ENCODE peak calls at places on chromosomes 16 and 17, in nine cellular contexts. One of them, this sample, is unnamed.

GRCh38 chr16:75053791-75054555 is 55.1 kb downstream of the ZNRF1 start:
- DNase-seq in Peyer's patch: peak
- DNase-seq in body of pancreas: peak
- DNase-seq in RWPE1: no peak
- DNase-seq in heart left ventricle: peak
- DNase-seq in sigmoid colon: peak
- DNase-seq in fibroblast of lung: no peak
- DNase-seq in thoracic aorta: no peak
- DNase-seq in IMR-90: no peak
- DNase-seq in this sample: no peak

GRCh38 chr16:14061732-14062259 is 9.3 kb upstream of the MRTFB start:
- DNase-seq in Peyer's patch: no peak
- DNase-seq in body of pancreas: no peak
- DNase-seq in RWPE1: no peak
- DNase-seq in heart left ventricle: no peak
- DNase-seq in sigmoid colon: no peak
- DNase-seq in fibroblast of lung: no peak
- DNase-seq in thoracic aorta: no peak
- DNase-seq in IMR-90: no peak
- DNase-seq in this sample: no peak

GRCh38 chr17:76235883-76236282 is 4.4 kb downstream of the RNF157 start:
- DNase-seq in Peyer's patch: no peak
- DNase-seq in body of pancreas: no peak
- DNase-seq in RWPE1: no peak
- DNase-seq in heart left ventricle: no peak
- DNase-seq in sigmoid colon: no peak
- DNase-seq in fibroblast of lung: no peak
- DNase-seq in thoracic aorta: no peak
- DNase-seq in IMR-90: no peak
- DNase-seq in this sample: no peak

GRCh38 chr17:63774982-63775290 is 966 bp downstream of the DDX42 start:
- DNase-seq in Peyer's patch: no peak
- DNase-seq in body of pancreas: no peak
- DNase-seq in RWPE1: no peak
- DNase-seq in heart left ventricle: no peak
- DNase-seq in sigmoid colon: no peak
- DNase-seq in fibroblast of lung: peak
- DNase-seq in thoracic aorta: no peak
- DNase-seq in IMR-90: peak
- DNase-seq in this sample: no peak

GRCh38 chr16:59478806-59479205 is 744.7 kb upstream of the GOT2 start:
- DNase-seq in Peyer's patch: no peak
- DNase-seq in body of pancreas: no peak
- DNase-seq in RWPE1: no peak
- DNase-seq in heart left ventricle: no peak
- DNase-seq in sigmoid colon: no peak
- DNase-seq in fibroblast of lung: peak
- DNase-seq in thoracic aorta: no peak
- DNase-seq in IMR-90: peak
- DNase-seq in this sample: no peak

GRCh38 chr16:78608305-78608776 is 508.9 kb downstream of the WWOX start:
- DNase-seq in Peyer's patch: no peak
- DNase-seq in body of pancreas: no peak
- DNase-seq in RWPE1: no peak
- DNase-seq in heart left ventricle: peak
- DNase-seq in sigmoid colon: peak
- DNase-seq in fibroblast of lung: no peak
- DNase-seq in thoracic aorta: no peak
- DNase-seq in IMR-90: no peak
- DNase-seq in this sample: no peak

GRCh38 chr17:16939606-16940115 is 32.3 kb downstream of the TNFRSF13B start:
- DNase-seq in Peyer's patch: no peak
- DNase-seq in body of pancreas: peak
- DNase-seq in RWPE1: no peak
- DNase-seq in heart left ventricle: no peak
- DNase-seq in sigmoid colon: peak
- DNase-seq in fibroblast of lung: no peak
- DNase-seq in thoracic aorta: no peak
- DNase-seq in IMR-90: no peak
- DNase-seq in this sample: no peak

GRCh38 chr17:8479431-8479947 is 43.8 kb downstream of the NDEL1 start:
- DNase-seq in Peyer's patch: no peak
- DNase-seq in body of pancreas: no peak
- DNase-seq in RWPE1: no peak
- DNase-seq in heart left ventricle: no peak
- DNase-seq in sigmoid colon: peak
- DNase-seq in fibroblast of lung: peak
- DNase-seq in thoracic aorta: no peak
- DNase-seq in IMR-90: peak
- DNase-seq in this sample: peak

GRCh38 chr16:28572659-28573510 is 19.2 kb downstream of the SGF29 start:
- DNase-seq in Peyer's patch: no peak
- DNase-seq in body of pancreas: no peak
- DNase-seq in RWPE1: no peak
- DNase-seq in heart left ventricle: peak
- DNase-seq in sigmoid colon: no peak
- DNase-seq in fibroblast of lung: peak
- DNase-seq in thoracic aorta: no peak
- DNase-seq in IMR-90: peak
- DNase-seq in this sample: no peak

GRCh38 chr17:4229627-4230026 is 34.2 kb downstream of the ANKFY1 start:
- DNase-seq in Peyer's patch: no peak
- DNase-seq in body of pancreas: peak
- DNase-seq in RWPE1: no peak
- DNase-seq in heart left ventricle: no peak
- DNase-seq in sigmoid colon: peak
- DNase-seq in fibroblast of lung: peak
- DNase-seq in thoracic aorta: peak
- DNase-seq in IMR-90: peak
- DNase-seq in this sample: no peak

GRCh38 chr16:27432600-27432957 is 30.6 kb downstream of the IL21R start:
- DNase-seq in Peyer's patch: no peak
- DNase-seq in body of pancreas: no peak
- DNase-seq in RWPE1: peak
- DNase-seq in heart left ventricle: no peak
- DNase-seq in sigmoid colon: peak
- DNase-seq in fibroblast of lung: peak
- DNase-seq in thoracic aorta: no peak
- DNase-seq in IMR-90: peak
- DNase-seq in this sample: peak

GRCh38 chr17:77821114-77821513 is 137.4 kb upstream of the TNRC6C start:
- DNase-seq in Peyer's patch: no peak
- DNase-seq in body of pancreas: no peak
- DNase-seq in RWPE1: no peak
- DNase-seq in heart left ventricle: peak
- DNase-seq in sigmoid colon: no peak
- DNase-seq in fibroblast of lung: no peak
- DNase-seq in thoracic aorta: no peak
- DNase-seq in IMR-90: no peak
- DNase-seq in this sample: no peak

GRCh38 chr17:41324180-41325075 is 8.9 kb upstream of the KRTAP17-1 start:
- DNase-seq in Peyer's patch: no peak
- DNase-seq in body of pancreas: no peak
- DNase-seq in RWPE1: peak
- DNase-seq in heart left ventricle: no peak
- DNase-seq in sigmoid colon: no peak
- DNase-seq in fibroblast of lung: no peak
- DNase-seq in thoracic aorta: no peak
- DNase-seq in IMR-90: peak
- DNase-seq in this sample: peak

GRCh38 chr16:15427648-15428239 is 6.6 kb upstream of the BMERB1 start:
- DNase-seq in Peyer's patch: peak
- DNase-seq in body of pancreas: peak
- DNase-seq in RWPE1: no peak
- DNase-seq in heart left ventricle: peak
- DNase-seq in sigmoid colon: peak
- DNase-seq in fibroblast of lung: peak
- DNase-seq in thoracic aorta: peak
- DNase-seq in IMR-90: peak
- DNase-seq in this sample: no peak

GRCh38 chr17:67602974-67603373 is 114.8 kb upstream of the NOL11 start:
- DNase-seq in Peyer's patch: no peak
- DNase-seq in body of pancreas: peak
- DNase-seq in RWPE1: peak
- DNase-seq in heart left ventricle: no peak
- DNase-seq in sigmoid colon: no peak
- DNase-seq in fibroblast of lung: peak
- DNase-seq in thoracic aorta: no peak
- DNase-seq in IMR-90: peak
- DNase-seq in this sample: no peak

GRCh38 chr16:56860226-56861020 is 4.6 kb upstream of the SLC12A3 start:
- DNase-seq in Peyer's patch: peak
- DNase-seq in body of pancreas: no peak
- DNase-seq in RWPE1: no peak
- DNase-seq in heart left ventricle: no peak
- DNase-seq in sigmoid colon: no peak
- DNase-seq in fibroblast of lung: peak
- DNase-seq in thoracic aorta: no peak
- DNase-seq in IMR-90: no peak
- DNase-seq in this sample: no peak

GRCh38 chr17:329794-330420 is 22.7 kb downstream of the RPH3AL start:
- DNase-seq in Peyer's patch: no peak
- DNase-seq in body of pancreas: no peak
- DNase-seq in RWPE1: no peak
- DNase-seq in heart left ventricle: no peak
- DNase-seq in sigmoid colon: peak
- DNase-seq in fibroblast of lung: no peak
- DNase-seq in thoracic aorta: no peak
- DNase-seq in IMR-90: no peak
- DNase-seq in this sample: no peak

GRCh38 chr17:77929180-77929564 is 29.3 kb upstream of the TNRC6C start:
- DNase-seq in Peyer's patch: no peak
- DNase-seq in body of pancreas: no peak
- DNase-seq in RWPE1: no peak
- DNase-seq in heart left ventricle: no peak
- DNase-seq in sigmoid colon: peak
- DNase-seq in fibroblast of lung: no peak
- DNase-seq in thoracic aorta: no peak
- DNase-seq in IMR-90: no peak
- DNase-seq in this sample: peak

GRCh38 chr16:88888057-88888777 is 21.8 kb upstream of the PABPN1L start:
- DNase-seq in Peyer's patch: no peak
- DNase-seq in body of pancreas: no peak
- DNase-seq in RWPE1: no peak
- DNase-seq in heart left ventricle: no peak
- DNase-seq in sigmoid colon: no peak
- DNase-seq in fibroblast of lung: no peak
- DNase-seq in thoracic aorta: no peak
- DNase-seq in IMR-90: no peak
- DNase-seq in this sample: no peak
- H3K27ac ChIP-seq in Peyer's patch: no peak
- H3K27ac ChIP-seq in body of pancreas: no peak
- H3K27ac ChIP-seq in RWPE1: peak
- H3K27ac ChIP-seq in heart left ventricle: peak
- H3K27ac ChIP-seq in sigmoid colon: peak
- H3K27ac ChIP-seq in fibroblast of lung: peak
- H3K27ac ChIP-seq in thoracic aorta: no peak
- H3K27ac ChIP-seq in IMR-90: no peak
- H3K27ac ChIP-seq in this sample: peak

DNA sequence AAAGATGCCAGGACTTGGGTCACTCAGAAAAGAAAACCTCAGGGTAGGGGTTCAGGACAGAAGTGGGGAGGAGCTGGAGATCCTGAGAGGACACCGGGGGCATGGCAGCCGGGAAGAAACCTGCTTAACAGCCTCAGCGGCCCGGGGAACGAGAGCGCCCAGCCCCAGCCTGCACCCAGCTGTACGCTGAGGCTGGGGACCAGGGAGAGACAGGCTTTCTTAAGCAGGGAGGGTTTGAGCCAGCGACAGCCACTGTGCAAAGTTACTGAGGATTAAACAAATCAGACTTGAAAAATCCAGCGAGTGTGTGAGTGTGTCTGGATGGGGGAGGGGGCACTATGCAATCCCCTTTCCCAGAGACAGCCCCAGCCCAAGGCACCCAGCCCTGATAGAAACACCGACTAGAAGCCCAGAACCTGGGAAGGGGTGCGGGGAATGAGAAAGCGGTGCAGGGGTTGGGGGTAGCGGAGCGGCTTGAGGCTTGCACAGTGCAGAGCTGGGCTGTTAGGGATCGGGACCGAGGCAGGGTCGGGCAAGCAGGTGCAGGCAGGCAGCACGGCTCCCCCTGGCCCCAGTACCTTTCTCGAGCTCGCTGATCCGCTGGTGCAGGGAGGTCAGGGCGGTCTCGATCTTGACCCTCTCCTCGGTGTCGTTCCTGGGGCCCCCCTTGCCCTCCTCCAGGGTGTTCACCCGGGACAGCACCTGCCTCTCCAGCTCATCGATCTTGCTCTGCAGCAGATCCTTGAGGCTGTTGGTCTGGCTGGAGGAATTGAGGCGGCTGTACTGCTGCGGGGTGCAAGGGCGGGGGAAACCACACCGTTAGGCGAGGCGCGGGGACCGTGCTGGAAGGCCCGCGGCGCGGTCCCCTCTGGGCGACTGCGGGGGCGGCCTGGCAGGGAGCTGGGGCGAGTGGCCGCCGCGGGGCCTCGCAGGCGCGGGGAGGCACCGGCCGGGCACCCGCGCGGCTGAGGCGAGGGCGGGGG is 1.2 kb downstream of the NPTX1 start:
- DNase-seq in Peyer's patch: no peak
- DNase-seq in body of pancreas: no peak
- DNase-seq in RWPE1: no peak
- DNase-seq in heart left ventricle: no peak
- DNase-seq in sigmoid colon: no peak
- DNase-seq in fibroblast of lung: no peak
- DNase-seq in thoracic aorta: no peak
- DNase-seq in IMR-90: no peak
- DNase-seq in this sample: no peak
- H3K27ac ChIP-seq in Peyer's patch: no peak
- H3K27ac ChIP-seq in body of pancreas: no peak
- H3K27ac ChIP-seq in RWPE1: peak
- H3K27ac ChIP-seq in heart left ventricle: no peak
- H3K27ac ChIP-seq in sigmoid colon: peak
- H3K27ac ChIP-seq in fibroblast of lung: no peak
- H3K27ac ChIP-seq in thoracic aorta: no peak
- H3K27ac ChIP-seq in IMR-90: no peak
- H3K27ac ChIP-seq in this sample: no peak

DNA sequence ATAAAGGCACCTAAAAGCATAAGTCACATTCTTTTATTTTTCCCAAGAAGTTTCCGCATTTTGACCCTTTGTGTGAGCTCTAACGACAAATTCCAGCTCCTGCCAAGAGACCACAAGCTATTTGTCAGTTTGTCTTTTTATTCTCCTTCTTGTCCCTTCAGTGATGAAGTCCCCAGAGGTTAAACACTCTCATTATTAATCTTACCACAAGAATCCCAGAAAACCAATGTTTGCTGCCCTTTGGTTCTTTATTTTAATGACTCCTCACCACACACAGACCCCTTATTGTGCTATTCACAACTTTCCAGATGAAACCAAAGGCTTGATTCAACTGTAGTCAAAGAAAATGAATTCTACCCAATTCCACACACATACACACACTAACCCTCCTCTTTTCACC is 43.8 kb downstream of the PCTP start:
- DNase-seq in Peyer's patch: no peak
- DNase-seq in body of pancreas: no peak
- DNase-seq in RWPE1: no peak
- DNase-seq in heart left ventricle: no peak
- DNase-seq in sigmoid colon: no peak
- DNase-seq in fibroblast of lung: peak
- DNase-seq in thoracic aorta: no peak
- DNase-seq in IMR-90: no peak
- DNase-seq in this sample: no peak
- H3K27ac ChIP-seq in Peyer's patch: no peak
- H3K27ac ChIP-seq in body of pancreas: no peak
- H3K27ac ChIP-seq in RWPE1: no peak
- H3K27ac ChIP-seq in heart left ventricle: no peak
- H3K27ac ChIP-seq in sigmoid colon: no peak
- H3K27ac ChIP-seq in fibroblast of lung: no peak
- H3K27ac ChIP-seq in thoracic aorta: no peak
- H3K27ac ChIP-seq in IMR-90: no peak
- H3K27ac ChIP-seq in this sample: no peak

GRCh38 chr17:36721560-36722120 is 120.3 kb downstream of the MRM1 start:
- DNase-seq in Peyer's patch: no peak
- DNase-seq in body of pancreas: no peak
- DNase-seq in RWPE1: no peak
- DNase-seq in heart left ventricle: no peak
- DNase-seq in sigmoid colon: no peak
- DNase-seq in fibroblast of lung: no peak
- DNase-seq in thoracic aorta: no peak
- DNase-seq in IMR-90: peak
- DNase-seq in this sample: no peak
- H3K27ac ChIP-seq in Peyer's patch: peak
- H3K27ac ChIP-seq in body of pancreas: no peak
- H3K27ac ChIP-seq in RWPE1: no peak
- H3K27ac ChIP-seq in heart left ventricle: no peak
- H3K27ac ChIP-seq in sigmoid colon: peak
- H3K27ac ChIP-seq in fibroblast of lung: no peak
- H3K27ac ChIP-seq in thoracic aorta: no peak
- H3K27ac ChIP-seq in IMR-90: no peak
- H3K27ac ChIP-seq in this sample: peak

This sample was measured in vagina.